ENCODE peak calls at places on chromosomes 3 and 15, in eight cellular contexts. A, L, O, B, G, R, U and W are unnamed samples.

GRCh38 chr3:69425249-69425648 is 39.4 kb upstream of the FRMD4B start:
- DNase-seq in B (no peak), U (peak), O (no peak), G (no peak), A (peak), L (peak), R (no peak), W (peak)

GRCh38 chr3:192122832-192123594 is 604.3 kb downstream of the FGF12 start:
- DNase-seq in B (no peak), G (peak), L (no peak), A (no peak), O (no peak), R (no peak), U (peak), W (no peak)

GRCh38 chr3:108067768-108068167 is 23.1 kb downstream of the CD47 start:
- DNase-seq in U (no peak), O (no peak), B (no peak), A (no peak), G (no peak), R (no peak), L (no peak), W (no peak)

GRCh38 chr3:119663885-119664284 is 3.5 kb upstream of the POPDC2 start:
- DNase-seq in A (no peak), O (no peak), G (no peak), U (no peak), L (no peak), R (no peak), B (no peak), W (no peak)

GRCh38 chr15:101401286-101401685 is 88.2 kb downstream of the PCSK6 start:
- DNase-seq in L (no peak), B (no peak), U (no peak), G (no peak), R (no peak), O (no peak), A (no peak), W (no peak)

GRCh38 chr15:70923311-70924080 is 30.9 kb downstream of the LRRC49 start:
- DNase-seq in U (no peak), G (no peak), B (no peak), A (no peak), R (no peak), L (no peak), O (no peak), W (no peak)

GRCh38 chr15:40064231-40064894 is 25.4 kb upstream of the SRP14 start:
- DNase-seq in G (no peak), U (no peak), R (no peak), L (peak), B (no peak), A (peak), O (no peak), W (peak)

GRCh38 chr3:183253364-183253960 is 409 bp downstream of the B3GNT5 start:
- DNase-seq in O (no peak), L (peak), A (no peak), B (no peak), R (peak), G (peak), U (no peak), W (peak)

GRCh38 chr3:188153949-188154757 is at the start of gene LPP:
- DNase-seq in B (peak), U (peak), O (peak), R (peak), A (peak), L (peak), G (peak), W (peak)

GRCh38 chr15:94739639-94740038 is 508.3 kb downstream of the MCTP2 start:
- DNase-seq in U (no peak), B (no peak), L (no peak), G (no peak), A (no peak), R (no peak), O (no peak), W (no peak)

GRCh38 chr15:65368646-65369045 is 9.2 kb downstream of the IGDCC3 start:
- DNase-seq in U (no peak), R (no peak), O (no peak), L (no peak), A (no peak), B (no peak), G (no peak), W (peak)

GRCh38 chr3:158725348-158725966 is 6.8 kb downstream of the RARRES1 start:
- DNase-seq in B (no peak), L (peak), U (no peak), G (peak), O (no peak), A (no peak), R (no peak), W (peak)

GRCh38 chr15:98431171-98431570 is 217.2 kb upstream of the IGF1R start:
- DNase-seq in R (no peak), O (no peak), L (no peak), A (no peak), G (no peak), B (no peak), U (no peak), W (no peak)

DNA sequence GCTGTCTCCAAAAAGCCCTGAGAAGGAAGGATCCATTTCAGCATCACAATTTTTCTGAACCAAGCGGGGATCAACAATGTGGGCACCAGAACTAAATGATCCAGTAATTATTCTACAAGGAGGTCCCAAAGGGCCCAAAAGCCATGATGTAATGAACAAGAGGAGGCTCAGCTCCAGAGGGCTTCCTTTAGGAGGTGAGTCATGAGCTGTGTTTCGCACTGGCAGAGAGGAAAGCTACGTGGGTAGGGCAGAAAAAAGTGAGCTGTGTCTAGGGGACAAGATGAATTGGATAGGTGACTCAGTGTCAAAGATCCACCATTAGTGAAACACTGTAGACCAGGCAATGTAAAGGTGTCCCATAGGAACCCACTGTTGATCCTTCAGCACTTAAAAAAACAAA is 113.4 kb downstream of the RORA start:
- DNase-seq in U (no peak), B (no peak), G (no peak), A (no peak), O (no peak), L (no peak), R (no peak), W (no peak)
- H3K4me3 ChIP-seq in U (no peak), B (no peak), G (no peak), A (no peak), O (no peak), L (no peak), R (no peak), W (no peak)

GRCh38 chr3:149659173-149659468 is 1.3 kb upstream of the WWTR1 start:
- DNase-seq in L (no peak), G (no peak), A (no peak), B (no peak), U (no peak), R (no peak), O (no peak), W (no peak)
- H3K4me3 ChIP-seq in L (peak), G (peak), A (peak), B (no peak), U (no peak), R (peak), O (peak), W (peak)

GRCh38 chr3:50374363-50375108 is 15.2 kb upstream of the TMEM115 start:
- DNase-seq in A (no peak), G (no peak), B (no peak), U (peak), O (no peak), R (no peak), L (no peak), W (no peak)

GRCh38 chr3:50375200-50375931 is 16.0 kb upstream of the TMEM115 start:
- DNase-seq in R (no peak), B (no peak), G (no peak), A (no peak), U (peak), L (peak), O (no peak), W (no peak)

GRCh38 chr3:50372349-50372748 is 13.0 kb upstream of the TMEM115 start:
- DNase-seq in R (no peak), L (no peak), B (no peak), U (no peak), O (no peak), G (no peak), A (no peak), W (no peak)

GRCh38 chr3:50373146-50373864 is 14.0 kb upstream of the TMEM115 start:
- DNase-seq in U (no peak), L (peak), O (no peak), B (no peak), A (no peak), R (no peak), G (no peak), W (no peak)

GRCh38 chr3:50373865-50374188 is 14.5 kb upstream of the TMEM115 start:
- DNase-seq in A (no peak), G (no peak), O (no peak), U (no peak), B (no peak), L (no peak), R (no peak), W (no peak)
- H3K4me3 ChIP-seq in A (no peak), G (no peak), O (no peak), U (no peak), B (no peak), L (no peak), R (no peak), W (no peak)

GRCh38 chr3:178002113-178002512 is 534.1 kb upstream of the KCNMB2 start:
- DNase-seq in U (no peak), A (no peak), O (no peak), G (no peak), B (no peak), L (no peak), R (no peak), W (no peak)
- H3K4me3 ChIP-seq in U (no peak), A (no peak), O (no peak), G (no peak), B (peak), L (no peak), R (no peak), W (no peak)

DNA sequence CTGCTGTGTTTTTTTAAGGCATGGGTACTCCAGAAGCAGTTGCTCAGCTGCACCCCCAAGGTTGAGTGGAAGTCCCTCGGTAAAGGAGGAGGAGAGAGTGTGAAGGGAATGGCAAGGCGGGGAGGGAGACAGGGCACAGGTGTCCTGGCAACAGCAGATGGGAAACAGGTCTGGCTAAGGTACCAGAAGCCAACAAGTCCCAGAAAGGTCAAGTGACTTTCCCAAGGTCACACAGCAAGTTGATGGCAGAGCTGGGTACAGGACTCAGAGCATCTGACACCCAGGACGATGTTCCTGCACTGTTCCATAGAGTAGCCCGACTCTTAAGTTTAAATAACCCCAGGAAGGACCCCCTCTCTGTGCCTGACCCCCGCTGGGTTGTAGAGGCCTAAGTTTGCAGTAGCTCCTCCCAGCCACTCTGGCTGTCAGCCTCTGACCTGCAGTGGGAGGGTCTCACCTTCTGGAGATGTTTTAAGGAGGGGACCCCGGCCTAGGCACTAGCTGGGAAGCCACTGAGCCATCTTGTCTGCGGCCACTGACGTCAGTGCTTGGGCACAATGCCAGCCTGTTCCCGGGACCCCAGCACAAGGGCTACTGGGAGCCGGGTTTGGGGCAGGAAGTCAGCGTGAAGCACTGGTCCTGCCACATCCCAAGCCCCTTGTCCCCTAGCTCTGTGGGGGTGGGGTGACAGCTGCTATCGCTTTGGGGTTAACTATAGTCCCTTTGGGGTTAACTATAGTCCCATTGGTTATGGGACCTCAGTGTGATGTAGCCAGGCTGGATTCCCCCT is 10.5 kb downstream of the CSK start:
- DNase-seq in U (peak), O (no peak), R (no peak), G (no peak), B (no peak), A (no peak), L (no peak), W (no peak)
- H3K4me3 ChIP-seq in U (peak), O (no peak), R (no peak), G (no peak), B (peak), A (no peak), L (no peak), W (no peak)

DNA sequence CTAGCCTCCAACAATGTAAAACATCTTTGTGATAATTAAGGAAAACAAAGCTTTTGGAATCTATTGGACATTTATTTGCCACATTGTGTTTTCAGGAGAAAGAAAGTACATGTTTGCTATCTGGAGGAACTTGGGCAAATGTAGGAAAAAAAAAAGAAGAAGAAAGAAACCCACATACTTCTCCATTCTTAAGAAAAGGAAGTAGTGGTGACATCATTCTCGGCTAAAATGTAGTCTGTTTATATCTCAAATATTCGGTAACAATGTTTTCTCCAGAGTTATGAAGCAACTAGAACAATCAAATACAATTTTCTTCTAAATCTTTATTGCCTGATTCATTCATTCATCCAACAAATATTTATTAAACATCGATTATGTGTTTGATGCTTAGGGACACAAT is 2.3 kb upstream of the TGFBR2 start:
- DNase-seq in R (no peak), G (no peak), B (no peak), A (no peak), L (no peak), O (no peak), U (no peak), W (no peak)
- H3K4me3 ChIP-seq in R (no peak), G (no peak), B (no peak), A (no peak), L (no peak), O (no peak), U (no peak), W (no peak)